ENCODE peak calls at places on chromosomes 13 and 19, in six cellular contexts. One of them, this sample, is unnamed.
A peak's percentile ranks its signal among the peaks of the same experiment; 100 is the strongest.

GRCh38 chr19:48867922-48868195 is 558 bp downstream of the PLEKHA4 start:
- DNase-seq in PC-3: no peak
- DNase-seq in neural progenitor cell: peak; percentile 6
- DNase-seq in HCT116: no peak
- DNase-seq in GM23338: no peak
- DNase-seq in hepatocyte: no peak
- DNase-seq in this sample: no peak

GRCh38 chr19:38277969-38278680 is 13.8 kb downstream of the SPINT2 start:
- DNase-seq in PC-3: peak; percentile 17
- DNase-seq in neural progenitor cell: no peak
- DNase-seq in HCT116: no peak
- DNase-seq in GM23338: no peak
- DNase-seq in hepatocyte: no peak
- DNase-seq in this sample: peak; percentile 69

GRCh38 chr13:102651892-102652291 is 43.0 kb downstream of the METTL21C start:
- DNase-seq in PC-3: no peak
- DNase-seq in neural progenitor cell: no peak
- DNase-seq in HCT116: no peak
- DNase-seq in GM23338: no peak
- DNase-seq in hepatocyte: peak; percentile 22
- DNase-seq in this sample: no peak

GRCh38 chr13:37595162-37595561 is 3.4 kb downstream of the POSTN start:
- DNase-seq in PC-3: no peak
- DNase-seq in neural progenitor cell: no peak
- DNase-seq in HCT116: no peak
- DNase-seq in GM23338: peak; percentile 14
- DNase-seq in hepatocyte: no peak
- DNase-seq in this sample: peak; percentile 59

GRCh38 chr19:52336117-52336811 is at the start of gene ZNF610:
- DNase-seq in PC-3: peak; percentile 48
- DNase-seq in neural progenitor cell: peak; percentile 86
- DNase-seq in HCT116: no peak
- DNase-seq in GM23338: peak; percentile 88
- DNase-seq in hepatocyte: peak; percentile 96
- DNase-seq in this sample: peak; percentile 95

GRCh38 chr13:44050450-44051063 is 170.9 kb downstream of the LACC1 start:
- DNase-seq in PC-3: peak; percentile 62
- DNase-seq in neural progenitor cell: no peak
- DNase-seq in HCT116: peak; percentile 32
- DNase-seq in GM23338: peak; percentile 30
- DNase-seq in hepatocyte: peak; percentile 30
- DNase-seq in this sample: peak; percentile 62

GRCh38 chr13:57073983-57074382 is 66.7 kb upstream of the PRR20A start:
- DNase-seq in PC-3: no peak
- DNase-seq in neural progenitor cell: no peak
- DNase-seq in HCT116: no peak
- DNase-seq in GM23338: no peak
- DNase-seq in hepatocyte: no peak
- DNase-seq in this sample: no peak

GRCh38 chr19:40923934-40924391 is 41.9 kb upstream of the CYP2A7 start:
- DNase-seq in PC-3: no peak
- DNase-seq in neural progenitor cell: no peak
- DNase-seq in HCT116: no peak
- DNase-seq in GM23338: no peak
- DNase-seq in hepatocyte: peak; percentile 51
- DNase-seq in this sample: no peak

GRCh38 chr19:10979950-10980349 is 19.1 kb downstream of the SMARCA4 start:
- DNase-seq in PC-3: no peak
- DNase-seq in neural progenitor cell: no peak
- DNase-seq in HCT116: no peak
- DNase-seq in GM23338: no peak
- DNase-seq in hepatocyte: no peak
- DNase-seq in this sample: peak; percentile 66

GRCh38 chr19:52527134-52527953 is at the start of gene ZNF808:
- DNase-seq in PC-3: peak; percentile 93
- DNase-seq in neural progenitor cell: peak; percentile 96
- DNase-seq in HCT116: peak; percentile 77
- DNase-seq in GM23338: peak; percentile 98
- DNase-seq in hepatocyte: peak; percentile 97
- DNase-seq in this sample: peak; percentile 98

GRCh38 chr13:32117696-32118095 is 86.1 kb downstream of the FRY start:
- DNase-seq in PC-3: no peak
- DNase-seq in neural progenitor cell: no peak
- DNase-seq in HCT116: no peak
- DNase-seq in GM23338: no peak
- DNase-seq in hepatocyte: no peak
- DNase-seq in this sample: no peak

GRCh38 chr19:55493052-55493649 is 4.9 kb downstream of the SSC5D start:
- DNase-seq in PC-3: no peak
- DNase-seq in neural progenitor cell: no peak
- DNase-seq in HCT116: no peak
- DNase-seq in GM23338: no peak
- DNase-seq in hepatocyte: no peak
- DNase-seq in this sample: peak; percentile 74

GRCh38 chr13:53174550-53174949 is 145.9 kb downstream of the OLFM4 start:
- DNase-seq in PC-3: no peak
- DNase-seq in neural progenitor cell: no peak
- DNase-seq in HCT116: no peak
- DNase-seq in GM23338: no peak
- DNase-seq in hepatocyte: peak; percentile 6
- DNase-seq in this sample: no peak

GRCh38 chr13:70391678-70392077 is 283.4 kb upstream of the KLHL1 start:
- DNase-seq in PC-3: peak; percentile 67
- DNase-seq in neural progenitor cell: no peak
- DNase-seq in HCT116: no peak
- DNase-seq in GM23338: peak; percentile 42
- DNase-seq in hepatocyte: peak; percentile 51
- DNase-seq in this sample: no peak

GRCh38 chr19:39409207-39409885 is 2.7 kb downstream of the ZFP36 start:
- DNase-seq in PC-3: peak; percentile 90
- DNase-seq in neural progenitor cell: no peak
- DNase-seq in HCT116: peak; percentile 90
- DNase-seq in GM23338: peak; percentile 99
- DNase-seq in hepatocyte: peak; percentile 96
- DNase-seq in this sample: peak; percentile 90

GRCh38 chr19:39599116-39599515 is 3.2 kb upstream of the LGALS13 start:
- DNase-seq in PC-3: peak; percentile 24
- DNase-seq in neural progenitor cell: peak; percentile 77
- DNase-seq in HCT116: no peak
- DNase-seq in GM23338: peak; percentile 69
- DNase-seq in hepatocyte: peak; percentile 51
- DNase-seq in this sample: peak; percentile 51

GRCh38 chr19:19445911-19446361 is 40.5 kb downstream of the GATAD2A start:
- DNase-seq in PC-3: no peak
- DNase-seq in neural progenitor cell: no peak
- DNase-seq in HCT116: no peak
- DNase-seq in GM23338: no peak
- DNase-seq in hepatocyte: no peak
- DNase-seq in this sample: peak; percentile 57

GRCh38 chr19:19459707-19460251 is 54.3 kb downstream of the GATAD2A start:
- DNase-seq in PC-3: peak; percentile 79
- DNase-seq in neural progenitor cell: no peak
- DNase-seq in HCT116: no peak
- DNase-seq in GM23338: no peak
- DNase-seq in hepatocyte: no peak
- DNase-seq in this sample: peak; percentile 89

GRCh38 chr13:46903748-46904147 is 6.9 kb upstream of the HTR2A start:
- DNase-seq in PC-3: peak; percentile 37
- DNase-seq in neural progenitor cell: no peak
- DNase-seq in HCT116: no peak
- DNase-seq in GM23338: no peak
- DNase-seq in hepatocyte: no peak
- DNase-seq in this sample: peak; percentile 67

GRCh38 chr13:46906440-46906839 is 9.6 kb upstream of the HTR2A start:
- DNase-seq in PC-3: peak; percentile 24
- DNase-seq in neural progenitor cell: no peak
- DNase-seq in HCT116: no peak
- DNase-seq in GM23338: no peak
- DNase-seq in hepatocyte: no peak
- DNase-seq in this sample: peak; percentile 62

GRCh38 chr13:46908511-46908910 is 11.7 kb upstream of the HTR2A start:
- DNase-seq in PC-3: no peak
- DNase-seq in neural progenitor cell: no peak
- DNase-seq in HCT116: no peak
- DNase-seq in GM23338: no peak
- DNase-seq in hepatocyte: no peak
- DNase-seq in this sample: peak; percentile 91

GRCh38 chr13:46901721-46902120 is 4.9 kb upstream of the HTR2A start:
- DNase-seq in PC-3: no peak
- DNase-seq in neural progenitor cell: no peak
- DNase-seq in HCT116: no peak
- DNase-seq in GM23338: no peak
- DNase-seq in hepatocyte: no peak
- DNase-seq in this sample: no peak

DNA sequence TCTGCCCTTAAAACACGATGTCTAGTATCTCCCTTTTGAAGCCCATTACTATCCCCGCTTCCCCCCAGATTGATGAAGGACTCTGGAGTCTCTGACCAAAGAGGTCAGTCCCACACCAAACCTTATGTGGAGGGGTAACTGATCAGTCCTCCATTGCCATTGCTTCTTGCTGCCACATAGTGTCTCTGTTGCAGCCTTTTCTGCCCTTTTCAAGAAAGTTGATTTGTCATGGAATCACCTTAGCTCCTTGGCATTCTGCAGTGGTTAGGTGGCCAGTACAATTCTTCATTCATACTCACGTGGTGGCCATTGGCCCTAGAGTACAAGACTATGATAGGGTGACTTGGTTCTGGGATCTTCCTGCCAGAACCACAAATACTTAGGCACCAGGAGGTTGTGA is 8.4 kb upstream of the HTR2A start:
- DNase-seq in PC-3: peak; percentile 55
- DNase-seq in neural progenitor cell: no peak
- DNase-seq in HCT116: no peak
- DNase-seq in GM23338: peak; percentile 51
- DNase-seq in hepatocyte: no peak
- DNase-seq in this sample: peak; percentile 54
- TF ChIP-seq EZH2phosphoT487 in PC-3: no peak
- TF ChIP-seq EZH2phosphoT487 in neural progenitor cell: no peak
- TF ChIP-seq EZH2phosphoT487 in HCT116: no peak
- TF ChIP-seq EZH2phosphoT487 in GM23338: no peak
- TF ChIP-seq EZH2phosphoT487 in hepatocyte: no peak
- TF ChIP-seq EZH2phosphoT487 in this sample: no peak

GRCh38 chr13:109870281-109871017 is 84.1 kb upstream of the IRS2 start:
- DNase-seq in PC-3: no peak
- DNase-seq in neural progenitor cell: no peak
- DNase-seq in HCT116: no peak
- DNase-seq in GM23338: no peak
- DNase-seq in hepatocyte: no peak
- DNase-seq in this sample: no peak

GRCh38 chr13:109869312-109870237 is 83.2 kb upstream of the IRS2 start:
- DNase-seq in PC-3: no peak
- DNase-seq in neural progenitor cell: no peak
- DNase-seq in HCT116: no peak
- DNase-seq in GM23338: peak; percentile 28
- DNase-seq in hepatocyte: no peak
- DNase-seq in this sample: peak; percentile 65

GRCh38 chr13:109867766-109868165 is 81.4 kb upstream of the IRS2 start:
- DNase-seq in PC-3: no peak
- DNase-seq in neural progenitor cell: no peak
- DNase-seq in HCT116: no peak
- DNase-seq in GM23338: no peak
- DNase-seq in hepatocyte: peak; percentile 32
- DNase-seq in this sample: no peak

GRCh38 chr13:109871018-109871370 is 84.6 kb upstream of the IRS2 start:
- DNase-seq in PC-3: peak; percentile 59
- DNase-seq in neural progenitor cell: no peak
- DNase-seq in HCT116: no peak
- DNase-seq in GM23338: no peak
- DNase-seq in hepatocyte: no peak
- DNase-seq in this sample: peak; percentile 28

DNA sequence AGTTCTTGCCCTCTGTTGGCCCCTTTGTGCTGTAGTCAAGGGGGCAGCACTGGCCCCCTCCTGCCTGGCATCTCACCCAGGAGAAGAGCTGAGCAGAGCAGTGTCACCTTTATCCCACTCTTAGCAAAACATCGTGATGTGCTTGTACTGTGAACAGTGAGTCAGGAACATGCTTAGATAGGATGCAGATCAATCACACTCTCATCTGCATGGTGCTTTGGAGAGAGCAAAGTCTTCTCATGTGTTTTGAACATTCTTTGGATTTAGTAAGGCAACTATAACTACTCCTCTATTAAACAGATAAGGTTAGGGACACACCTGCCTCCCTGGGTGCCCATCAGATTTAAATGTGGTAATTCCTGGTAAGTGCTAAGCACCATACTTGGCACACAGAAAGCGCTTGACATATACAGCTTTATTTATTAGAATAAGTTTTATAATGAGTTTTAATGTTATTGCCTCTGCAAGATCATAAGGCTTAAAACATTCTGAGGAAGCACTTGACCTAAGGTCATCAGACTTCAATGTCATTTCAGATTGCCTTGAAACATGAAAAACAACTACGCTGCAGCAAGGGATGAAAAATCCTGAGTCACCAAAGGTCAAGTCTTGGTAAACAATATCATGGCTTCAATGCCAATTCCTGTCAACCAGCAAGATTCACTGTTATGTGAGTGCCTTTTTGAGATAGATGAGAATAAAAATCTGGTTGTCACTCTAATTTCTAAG is 82.4 kb upstream of the IRS2 start:
- DNase-seq in PC-3: peak; percentile 79
- DNase-seq in neural progenitor cell: no peak
- DNase-seq in HCT116: no peak
- DNase-seq in GM23338: no peak
- DNase-seq in hepatocyte: peak; percentile 23
- DNase-seq in this sample: peak; percentile 21
- H3K4me2 ChIP-seq in PC-3: peak overlapping the region; percentile 39
- H3K4me2 ChIP-seq in neural progenitor cell: no peak overlapping the region
- H3K4me2 ChIP-seq in HCT116: no peak overlapping the region
- H3K4me2 ChIP-seq in GM23338: no peak overlapping the region
- H3K4me2 ChIP-seq in hepatocyte: no peak overlapping the region
- H3K4me2 ChIP-seq in this sample: no peak overlapping the region

GRCh38 chr19:8361921-8362793 is 1.8 kb upstream of the ANGPTL4 start:
- DNase-seq in PC-3: peak; percentile 100
- DNase-seq in neural progenitor cell: no peak
- DNase-seq in HCT116: peak; percentile 95
- DNase-seq in GM23338: no peak
- DNase-seq in hepatocyte: peak; percentile 90
- DNase-seq in this sample: peak; percentile 99
- TF ChIP-seq EZH2phosphoT487 in PC-3: no peak
- TF ChIP-seq EZH2phosphoT487 in neural progenitor cell: no peak
- TF ChIP-seq EZH2phosphoT487 in HCT116: no peak
- TF ChIP-seq EZH2phosphoT487 in GM23338: no peak
- TF ChIP-seq EZH2phosphoT487 in hepatocyte: no peak
- TF ChIP-seq EZH2phosphoT487 in this sample: no peak

DNA sequence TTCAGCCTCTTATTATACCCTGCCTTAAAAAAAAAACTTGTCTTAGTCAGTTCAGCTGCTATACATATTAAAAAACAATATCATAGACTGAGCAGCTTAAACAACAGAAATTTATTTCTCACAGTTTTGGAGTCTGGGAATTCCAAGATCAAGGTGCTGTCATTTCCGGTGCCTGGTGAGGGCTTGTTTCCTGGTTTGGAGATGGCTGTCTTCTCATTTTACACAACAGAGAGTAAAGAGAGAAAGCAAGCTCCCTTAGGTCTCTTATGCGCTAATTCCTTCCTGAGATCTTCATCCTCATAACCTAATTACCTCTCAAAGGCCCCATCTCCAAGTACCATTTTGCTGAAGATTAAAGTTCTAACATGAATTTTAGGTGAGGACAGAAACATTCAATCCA is 769.2 kb downstream of the DIAPH3 start:
- DNase-seq in PC-3: no peak
- DNase-seq in neural progenitor cell: no peak
- DNase-seq in HCT116: no peak
- DNase-seq in GM23338: no peak
- DNase-seq in hepatocyte: no peak
- DNase-seq in this sample: no peak
- H3K4me2 ChIP-seq in PC-3: no peak overlapping the region
- H3K4me2 ChIP-seq in neural progenitor cell: no peak overlapping the region
- H3K4me2 ChIP-seq in HCT116: no peak overlapping the region
- H3K4me2 ChIP-seq in GM23338: no peak overlapping the region
- H3K4me2 ChIP-seq in hepatocyte: no peak overlapping the region
- H3K4me2 ChIP-seq in this sample: no peak overlapping the region

This sample was measured in GM23248.